ENCODE peak calls at places on chromosomes 11 and 22, in six cellular contexts. R is activated CD4-positive, alpha-beta T cell treated with anti-CD3 and anti-CD28 coated beads for 48 hours; L is HEK293T; J is AG08396; H is IMR-90; Z is WTC11. M is an unnamed sample.
A peak's percentile ranks its signal among the peaks of the same experiment; 100 is the strongest.

GRCh38 chr11:60869451-60869825 is 2.1 kb downstream of the ZP1 start:
- DNase-seq in Z (no peak), L (no peak), R (no peak), H (no peak), J (no peak), M (no peak)

GRCh38 chr11:26084313-26084712 is 247.6 kb upstream of the ANO3 start:
- DNase-seq in Z (no peak), J (no peak), R (no peak), H (no peak), L (no peak), M (no peak)

GRCh38 chr22:26377170-26377825 is 51.8 kb upstream of the ASPHD2 start:
- DNase-seq in Z (no peak), R (no peak), L (peak; percentile 44), H (no peak), J (no peak), M (no peak)

GRCh38 chr11:110148775-110149744 is 55.9 kb downstream of the ZC3H12C start:
- DNase-seq in R (no peak), Z (no peak), J (peak; percentile 14), L (no peak), H (peak; percentile 92), M (peak; percentile 91)

GRCh38 chr11:64306876-64307622 is 1.7 kb downstream of the ESRRA start:
- DNase-seq in R (no peak), H (no peak), Z (no peak), L (no peak), J (no peak), M (no peak)

GRCh38 chr22:42388130-42388797 is 43.9 kb downstream of the NFAM1 start:
- DNase-seq in R (peak; percentile 17), J (peak; percentile 41), Z (peak; percentile 63), L (no peak), H (peak; percentile 17), M (no peak)

GRCh38 chr11:69305885-69306540 is 12.1 kb downstream of the MYEOV start:
- DNase-seq in H (no peak), Z (no peak), L (no peak), R (no peak), J (no peak), M (no peak)

GRCh38 chr22:44363980-44364749 is 51.4 kb upstream of the SHISAL1 start:
- DNase-seq in H (no peak), R (no peak), J (no peak), L (no peak), Z (no peak), M (no peak)

GRCh38 chr22:25694167-25694907 is 47.7 kb upstream of the MYO18B start:
- DNase-seq in R (no peak), Z (no peak), J (no peak), H (no peak), L (no peak), M (no peak)